ENCODE peak calls at places on chromosomes 2 and 18, in eight cellular contexts. I, A, L, O, K, N, Q and T are unnamed samples.
A peak's percentile ranks its signal among the peaks of the same experiment; 100 is the strongest.

GRCh38 chr2:223536546-223536945 is 65.6 kb downstream of the SCG2 start:
- DNase-seq in N (no peak), A (no peak), O (no peak), L (no peak), I (no peak), Q (peak; percentile 25), K (no peak), T (no peak)

GRCh38 chr2:227374158-227374557 is 4.9 kb downstream of the TM4SF20 start:
- DNase-seq in N (no peak), K (no peak), A (no peak), Q (peak; percentile 50), L (no peak), I (peak; percentile 68), O (no peak), T (peak; percentile 75)

GRCh38 chr18:33578371-33579146 is 540 bp downstream of the ASXL3 start:
- DNase-seq in Q (no peak), N (peak; percentile 25), O (no peak), L (no peak), A (peak; percentile 41), K (no peak), I (no peak), T (no peak)

GRCh38 chr2:101474752-101475384 is at the start of gene RFX8:
- DNase-seq in O (peak; percentile 84), Q (peak; percentile 39), K (no peak), A (no peak), N (no peak), I (peak; percentile 76), L (no peak), T (peak; percentile 84)

GRCh38 chr18:5302606-5303005 is 7.1 kb upstream of the ZBTB14 start:
- DNase-seq in L (no peak), Q (no peak), N (no peak), O (no peak), K (no peak), I (no peak), A (no peak), T (no peak)

GRCh38 chr2:197001921-197002320 is 75.4 kb upstream of the PGAP1 start:
- DNase-seq in N (no peak), K (no peak), Q (peak; percentile 44), O (no peak), A (no peak), L (no peak), I (peak; percentile 18), T (no peak)

GRCh38 chr18:28175047-28175929 is 1.6 kb downstream of the CDH2 start:
- DNase-seq in A (no peak), Q (peak; percentile 41), K (no peak), N (peak; percentile 60), I (no peak), O (no peak), L (no peak), T (no peak)

GRCh38 chr2:70525032-70525431 is 28.6 kb downstream of the TGFA start:
- DNase-seq in K (no peak), Q (peak; percentile 88), L (no peak), A (peak; percentile 65), O (no peak), N (no peak), I (peak; percentile 88), T (no peak)

GRCh38 chr2:71243548-71244301 is 16.8 kb upstream of the PAIP2B start:
- DNase-seq in O (no peak), I (no peak), N (no peak), Q (no peak), L (no peak), K (no peak), A (no peak), T (no peak)

GRCh38 chr2:102606353-102606752 is 13.0 kb upstream of the SLC9A2 start:
- DNase-seq in K (no peak), A (no peak), I (peak; percentile 96), N (no peak), L (no peak), Q (peak; percentile 97), O (no peak), T (no peak)

GRCh38 chr18:46711444-46711863 is 45.4 kb downstream of the ST8SIA5 start:
- DNase-seq in I (no peak), A (no peak), L (no peak), Q (no peak), O (no peak), K (no peak), N (no peak), T (no peak)

GRCh38 chr18:35443434-35443833 is 54.3 kb downstream of the INO80C start:
- DNase-seq in O (no peak), I (no peak), N (no peak), L (no peak), K (no peak), A (no peak), Q (no peak), T (no peak)

GRCh38 chr2:166106431-166107015 is 21.3 kb downstream of the SCN1A start:
- DNase-seq in K (no peak), L (no peak), Q (no peak), O (no peak), I (no peak), N (no peak), A (no peak), T (no peak)

GRCh38 chr2:30628341-30628740 is 178.9 kb downstream of the CAPN13 start:
- DNase-seq in I (no peak), N (no peak), L (no peak), A (no peak), K (no peak), O (no peak), Q (peak; percentile 31), T (no peak)

GRCh38 chr2:109586687-109587086 is 27.1 kb downstream of the SEPTIN10 start:
- DNase-seq in O (no peak), A (no peak), Q (peak; percentile 39), L (no peak), I (no peak), K (no peak), N (no peak), T (no peak)

GRCh38 chr2:109582928-109583895 is 30.6 kb downstream of the SEPTIN10 start:
- DNase-seq in I (peak; percentile 55), Q (no peak), N (no peak), O (no peak), K (peak; percentile 19), A (no peak), L (peak; percentile 62), T (no peak)
- TF ChIP-seq CTCF in I (no peak), Q (no peak), N (peak; percentile 42), O (no peak), K (no peak), A (no peak), L (peak; percentile 37), T (no peak)

GRCh38 chr2:75482398-75482797 is 78.3 kb downstream of the EVA1A start:
- DNase-seq in K (no peak), A (no peak), Q (no peak), O (no peak), N (no peak), I (no peak), L (no peak), T (no peak)

GRCh38 chr2:75483878-75484277 is 76.9 kb downstream of the EVA1A start:
- DNase-seq in O (no peak), A (no peak), K (no peak), I (no peak), Q (no peak), N (no peak), L (no peak), T (no peak)

GRCh38 chr2:75484840-75485239 is 75.9 kb downstream of the EVA1A start:
- DNase-seq in N (no peak), A (no peak), K (no peak), I (no peak), L (no peak), Q (no peak), O (no peak), T (no peak)

GRCh38 chr2:75476778-75477177 is 84.0 kb downstream of the EVA1A start:
- DNase-seq in K (no peak), A (no peak), L (no peak), Q (peak; percentile 74), O (peak; percentile 64), I (peak; percentile 41), N (no peak), T (peak; percentile 3)

GRCh38 chr2:75481041-75481836 is 79.5 kb downstream of the EVA1A start:
- DNase-seq in I (peak; percentile 12), K (no peak), Q (peak; percentile 29), N (no peak), A (no peak), O (peak; percentile 16), L (no peak), T (no peak)
- TF ChIP-seq CTCF in I (peak; percentile 47), K (peak; percentile 41), Q (peak; percentile 59), N (peak; percentile 50), A (no peak), O (peak; percentile 72), L (no peak), T (no peak)

GRCh38 chr18:57444301-57444759 is 9.2 kb downstream of the ONECUT2 start:
- DNase-seq in L (no peak), I (no peak), O (no peak), K (no peak), A (no peak), Q (no peak), N (no peak), T (no peak)

GRCh38 chr18:57445488-57446319 is 10.5 kb downstream of the ONECUT2 start:
- DNase-seq in O (no peak), K (no peak), L (no peak), N (no peak), A (no peak), Q (no peak), I (no peak), T (no peak)

GRCh38 chr18:57443716-57444115 is 8.5 kb downstream of the ONECUT2 start:
- DNase-seq in L (no peak), Q (no peak), A (no peak), I (no peak), O (no peak), N (no peak), K (no peak), T (no peak)

GRCh38 chr18:57447154-57447621 is 12.0 kb downstream of the ONECUT2 start:
- DNase-seq in Q (peak; percentile 36), K (no peak), L (peak; percentile 65), I (no peak), N (peak; percentile 87), A (no peak), O (peak; percentile 14), T (peak; percentile 39)

DNA sequence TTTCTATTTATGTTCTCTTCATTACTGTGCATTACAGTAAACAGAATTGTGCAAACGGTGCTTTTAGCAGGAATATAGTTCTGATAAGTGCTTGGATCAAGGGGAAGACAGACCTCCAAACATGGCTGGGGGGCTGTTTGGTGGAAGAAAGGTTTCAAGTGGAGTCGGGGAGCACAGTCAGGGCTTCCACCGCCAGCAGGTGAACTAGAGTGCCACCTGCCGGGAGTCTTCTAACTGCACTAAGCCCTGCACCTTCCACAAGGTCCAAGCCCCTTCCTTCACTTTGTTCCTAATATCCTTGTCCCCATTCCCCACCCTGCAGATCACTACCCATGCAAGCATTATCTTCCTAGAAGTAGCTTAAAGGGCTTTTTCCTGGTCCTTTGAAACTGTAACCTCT is 11.1 kb downstream of the ONECUT2 start:
- DNase-seq in A (no peak), K (no peak), Q (peak; percentile 52), I (no peak), N (peak; percentile 38), L (peak; percentile 53), O (no peak), T (peak; percentile 57)
- TF ChIP-seq CTCF in A (peak; percentile 12), K (peak; percentile 93), Q (peak; percentile 65), I (peak; percentile 69), N (peak; percentile 63), L (peak; percentile 88), O (peak; percentile 73), T (peak; percentile 55)

DNA sequence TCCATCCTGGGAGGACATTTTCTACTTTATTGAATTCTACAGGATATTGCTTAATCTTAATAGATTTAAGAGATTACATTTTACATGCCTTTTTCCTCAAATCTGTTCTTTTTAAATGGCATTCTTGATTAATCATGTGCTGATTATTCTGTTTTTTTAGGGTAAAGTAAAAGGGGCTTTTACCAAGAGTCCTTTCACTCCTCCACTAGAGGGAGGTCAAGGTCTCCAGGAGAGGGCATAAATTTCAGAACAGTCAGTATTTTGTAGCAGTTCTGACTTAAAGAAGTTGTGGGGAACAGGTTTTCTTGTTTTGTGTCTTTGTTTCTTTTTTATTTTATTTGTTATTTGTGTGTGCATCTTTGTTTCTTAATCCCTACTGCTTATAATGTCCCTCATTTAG is 25.4 kb downstream of the WDR75 start:
- DNase-seq in I (no peak), N (no peak), K (no peak), A (no peak), L (peak; percentile 19), Q (peak; percentile 29), O (no peak), T (no peak)
- TF ChIP-seq CTCF in I (peak; percentile 52), N (peak; percentile 71), K (peak; percentile 47), A (peak; percentile 51), L (peak; percentile 54), Q (peak; percentile 61), O (peak; percentile 66), T (peak; percentile 47)